ENCODE peak calls at places on chromosomes 11 and 22, in seven cellular contexts. One of them, this sample, is unnamed.

GRCh38 chr22:44752285-44753188 is at the start of gene ARHGAP8:
- DNase-seq in colonic mucosa: peak; percentile 74
- DNase-seq in fibroblast of lung: no peak
- DNase-seq in pancreas: peak; percentile 69
- DNase-seq in HCT116: no peak
- DNase-seq in MM.1S: no peak
- DNase-seq in osteoblast: peak; percentile 46
- DNase-seq in this sample: no peak

GRCh38 chr11:61056981-61057380 is 45.3 kb upstream of the CD5 start:
- DNase-seq in colonic mucosa: no peak
- DNase-seq in fibroblast of lung: no peak
- DNase-seq in pancreas: no peak
- DNase-seq in HCT116: no peak
- DNase-seq in MM.1S: no peak
- DNase-seq in osteoblast: no peak
- DNase-seq in this sample: no peak

GRCh38 chr11:68840661-68841653 is 759 bp downstream of the CPT1A start:
- DNase-seq in colonic mucosa: peak; percentile 83
- DNase-seq in fibroblast of lung: peak; percentile 77
- DNase-seq in pancreas: peak; percentile 74
- DNase-seq in HCT116: no peak
- DNase-seq in MM.1S: peak; percentile 57
- DNase-seq in osteoblast: peak; percentile 92
- DNase-seq in this sample: peak; percentile 59

GRCh38 chr11:57427692-57428082 is 766 bp upstream of the SLC43A3 start:
- DNase-seq in colonic mucosa: peak; percentile 56
- DNase-seq in fibroblast of lung: peak; percentile 96
- DNase-seq in pancreas: peak; percentile 24
- DNase-seq in HCT116: no peak
- DNase-seq in MM.1S: no peak
- DNase-seq in osteoblast: no peak
- DNase-seq in this sample: peak; percentile 69

GRCh38 chr22:31120230-31120629 is 2.5 kb upstream of the INPP5J start:
- DNase-seq in colonic mucosa: no peak
- DNase-seq in fibroblast of lung: no peak
- DNase-seq in pancreas: no peak
- DNase-seq in HCT116: no peak
- DNase-seq in MM.1S: no peak
- DNase-seq in osteoblast: peak; percentile 52
- DNase-seq in this sample: no peak

GRCh38 chr11:9362393-9362863 is 22.0 kb upstream of the IPO7 start:
- DNase-seq in colonic mucosa: no peak
- DNase-seq in fibroblast of lung: no peak
- DNase-seq in pancreas: no peak
- DNase-seq in HCT116: no peak
- DNase-seq in MM.1S: no peak
- DNase-seq in osteoblast: peak; percentile 54
- DNase-seq in this sample: no peak

GRCh38 chr11:130648601-130649000 is 200.2 kb downstream of the ADAMTS15 start:
- DNase-seq in colonic mucosa: no peak
- DNase-seq in fibroblast of lung: no peak
- DNase-seq in pancreas: no peak
- DNase-seq in HCT116: no peak
- DNase-seq in MM.1S: no peak
- DNase-seq in osteoblast: no peak
- DNase-seq in this sample: peak; percentile 76

GRCh38 chr11:76166314-76166713 is 40.0 kb downstream of the WNT11 start:
- DNase-seq in colonic mucosa: no peak
- DNase-seq in fibroblast of lung: no peak
- DNase-seq in pancreas: no peak
- DNase-seq in HCT116: no peak
- DNase-seq in MM.1S: no peak
- DNase-seq in osteoblast: peak; percentile 85
- DNase-seq in this sample: no peak

GRCh38 chr22:39351689-39352214 is 2.0 kb downstream of the SYNGR1 start:
- DNase-seq in colonic mucosa: no peak
- DNase-seq in fibroblast of lung: no peak
- DNase-seq in pancreas: no peak
- DNase-seq in HCT116: no peak
- DNase-seq in MM.1S: no peak
- DNase-seq in osteoblast: peak; percentile 93
- DNase-seq in this sample: no peak

GRCh38 chr11:9656864-9657263 is 7.0 kb upstream of the SWAP70 start:
- DNase-seq in colonic mucosa: no peak
- DNase-seq in fibroblast of lung: no peak
- DNase-seq in pancreas: no peak
- DNase-seq in HCT116: no peak
- DNase-seq in MM.1S: no peak
- DNase-seq in osteoblast: no peak
- DNase-seq in this sample: no peak

GRCh38 chr11:71155846-71156245 is 96.5 kb downstream of the SHANK2 start:
- DNase-seq in colonic mucosa: no peak
- DNase-seq in fibroblast of lung: no peak
- DNase-seq in pancreas: no peak
- DNase-seq in HCT116: no peak
- DNase-seq in MM.1S: no peak
- DNase-seq in osteoblast: no peak
- DNase-seq in this sample: no peak

GRCh38 chr11:10908215-10908990 is 50.5 kb upstream of the ZBED5 start:
- DNase-seq in colonic mucosa: no peak
- DNase-seq in fibroblast of lung: peak; percentile 84
- DNase-seq in pancreas: peak; percentile 62
- DNase-seq in HCT116: no peak
- DNase-seq in MM.1S: no peak
- DNase-seq in osteoblast: peak; percentile 80
- DNase-seq in this sample: no peak

DNA sequence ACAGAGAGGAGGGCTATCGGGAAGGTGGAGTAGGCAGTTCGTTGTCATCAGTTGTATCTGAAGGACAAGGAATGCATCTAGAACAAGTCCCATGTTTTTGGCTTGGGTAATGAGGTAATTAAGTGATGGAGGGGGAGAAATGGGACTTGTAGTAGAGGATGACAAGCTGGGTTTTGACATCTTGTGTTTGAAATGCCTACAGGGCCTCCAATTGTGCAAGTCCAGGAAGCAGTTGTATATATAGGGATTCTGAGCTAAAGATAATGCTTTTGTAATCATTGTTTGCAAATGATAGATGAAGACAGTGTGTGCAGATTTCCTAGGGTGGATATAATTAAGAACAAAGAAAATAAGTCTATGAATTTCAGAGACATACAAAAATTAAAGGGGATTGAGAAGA is 622.9 kb downstream of the NTM start:
- DNase-seq in colonic mucosa: no peak
- DNase-seq in fibroblast of lung: peak; percentile 21
- DNase-seq in pancreas: no peak
- DNase-seq in HCT116: no peak
- DNase-seq in MM.1S: no peak
- DNase-seq in osteoblast: no peak
- DNase-seq in this sample: no peak
- H3K4me3 ChIP-seq in colonic mucosa: no peak overlapping the region
- H3K4me3 ChIP-seq in fibroblast of lung: no peak overlapping the region
- H3K4me3 ChIP-seq in pancreas: no peak overlapping the region
- H3K4me3 ChIP-seq in HCT116: no peak overlapping the region
- H3K4me3 ChIP-seq in MM.1S: no peak overlapping the region
- H3K4me3 ChIP-seq in osteoblast: no peak overlapping the region
- H3K4me3 ChIP-seq in this sample: no peak overlapping the region

DNA sequence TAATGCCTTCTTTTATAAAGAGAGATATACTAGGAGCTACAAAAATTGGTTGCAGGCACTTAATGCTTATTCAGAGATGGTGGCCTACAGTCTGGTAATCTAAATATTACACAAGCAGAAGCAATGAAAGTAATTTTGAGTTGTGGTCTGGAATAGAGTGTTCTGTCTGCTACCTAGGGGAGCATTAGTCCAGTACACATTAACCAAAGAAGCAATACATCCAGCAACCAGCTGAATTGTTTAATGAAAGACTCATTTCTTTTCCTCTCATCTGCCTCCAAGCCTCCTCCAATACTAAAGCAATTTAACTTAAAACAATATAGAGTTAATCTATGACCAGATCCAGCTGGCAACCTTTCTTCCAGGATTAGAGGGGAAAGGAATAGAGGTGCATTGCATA is 877.1 kb upstream of the CNTN5 start:
- DNase-seq in colonic mucosa: no peak
- DNase-seq in fibroblast of lung: no peak
- DNase-seq in pancreas: no peak
- DNase-seq in HCT116: no peak
- DNase-seq in MM.1S: no peak
- DNase-seq in osteoblast: no peak
- DNase-seq in this sample: no peak
- TF ChIP-seq CTCF in colonic mucosa: no peak
- TF ChIP-seq CTCF in fibroblast of lung: no peak
- TF ChIP-seq CTCF in pancreas: no peak
- TF ChIP-seq CTCF in HCT116: no peak
- TF ChIP-seq CTCF in MM.1S: no peak
- TF ChIP-seq CTCF in osteoblast: no peak
- TF ChIP-seq CTCF in this sample: no peak

DNA sequence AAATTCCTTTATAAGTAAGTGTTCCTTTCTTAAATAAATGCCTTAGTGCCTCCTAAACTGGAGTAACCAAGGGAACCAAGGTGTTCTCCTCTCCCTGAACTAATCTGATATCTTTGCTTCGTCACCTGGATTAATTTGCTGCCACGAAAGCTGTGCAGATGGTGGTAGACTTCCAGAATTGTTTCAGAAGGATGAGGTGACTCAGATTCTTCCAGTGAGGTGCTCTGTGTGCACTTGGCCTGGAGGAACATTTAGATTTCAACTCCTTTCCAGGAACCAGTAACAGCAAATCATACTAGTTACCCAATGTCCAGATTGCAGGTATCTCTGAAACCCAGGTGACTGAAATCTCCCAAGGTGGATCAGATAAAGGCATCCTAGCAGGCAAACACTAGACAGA is 181.9 kb downstream of the FAT3 start:
- DNase-seq in colonic mucosa: no peak
- DNase-seq in fibroblast of lung: no peak
- DNase-seq in pancreas: no peak
- DNase-seq in HCT116: no peak
- DNase-seq in MM.1S: no peak
- DNase-seq in osteoblast: no peak
- DNase-seq in this sample: no peak
- H3K4me1 ChIP-seq in colonic mucosa: no peaks in the 10 kb centered on the region
- H3K4me1 ChIP-seq in fibroblast of lung: no peaks in the 10 kb centered on the region
- H3K4me1 ChIP-seq in pancreas: no peaks in the 10 kb centered on the region
- H3K4me1 ChIP-seq in HCT116: no peaks in the 10 kb centered on the region
- H3K4me1 ChIP-seq in MM.1S: no peaks in the 10 kb centered on the region
- H3K4me1 ChIP-seq in osteoblast: no peaks in the 10 kb centered on the region
- H3K4me1 ChIP-seq in this sample: no peaks in the 10 kb centered on the region

GRCh38 chr11:17721242-17721999 is 2.0 kb downstream of the MYOD1 start:
- DNase-seq in colonic mucosa: no peak
- DNase-seq in fibroblast of lung: no peak
- DNase-seq in pancreas: no peak
- DNase-seq in HCT116: no peak
- DNase-seq in MM.1S: no peak
- DNase-seq in osteoblast: peak; percentile 67
- DNase-seq in this sample: no peak
- H3K4me3 ChIP-seq in colonic mucosa: no peak overlapping the region
- H3K4me3 ChIP-seq in fibroblast of lung: no peak overlapping the region
- H3K4me3 ChIP-seq in pancreas: no peak overlapping the region
- H3K4me3 ChIP-seq in HCT116: no peak overlapping the region
- H3K4me3 ChIP-seq in MM.1S: no peak overlapping the region
- H3K4me3 ChIP-seq in osteoblast: no peak overlapping the region
- H3K4me3 ChIP-seq in this sample: peak overlapping the region; percentile 48

DNA sequence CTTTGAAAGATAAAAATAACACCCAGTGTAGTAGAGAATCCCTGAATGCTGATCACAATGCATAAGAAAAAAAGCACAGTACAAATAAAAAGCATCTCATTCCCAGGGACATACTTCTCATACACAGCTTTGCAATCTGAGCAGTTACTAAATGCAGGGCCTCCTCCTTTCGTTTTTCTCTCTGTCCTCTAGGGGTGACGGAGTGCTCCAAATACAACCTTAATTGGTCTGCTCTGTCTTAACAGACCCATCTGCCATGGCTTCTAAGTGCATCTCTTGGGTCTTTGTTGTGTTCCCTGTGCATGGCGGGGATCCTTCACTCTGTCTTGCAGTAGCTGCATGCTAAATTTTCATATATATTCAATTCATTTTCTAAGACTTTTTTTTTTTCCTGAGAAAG is 1114.2 kb upstream of the RAG2 start:
- DNase-seq in colonic mucosa: no peak
- DNase-seq in fibroblast of lung: peak; percentile 6
- DNase-seq in pancreas: no peak
- DNase-seq in HCT116: no peak
- DNase-seq in MM.1S: peak; percentile 24
- DNase-seq in osteoblast: no peak
- DNase-seq in this sample: no peak
- TF ChIP-seq CTCF in colonic mucosa: no peak
- TF ChIP-seq CTCF in fibroblast of lung: peak; percentile 29
- TF ChIP-seq CTCF in pancreas: no peak
- TF ChIP-seq CTCF in HCT116: no peak
- TF ChIP-seq CTCF in MM.1S: no peak
- TF ChIP-seq CTCF in osteoblast: peak; percentile 30
- TF ChIP-seq CTCF in this sample: no peak

DNA sequence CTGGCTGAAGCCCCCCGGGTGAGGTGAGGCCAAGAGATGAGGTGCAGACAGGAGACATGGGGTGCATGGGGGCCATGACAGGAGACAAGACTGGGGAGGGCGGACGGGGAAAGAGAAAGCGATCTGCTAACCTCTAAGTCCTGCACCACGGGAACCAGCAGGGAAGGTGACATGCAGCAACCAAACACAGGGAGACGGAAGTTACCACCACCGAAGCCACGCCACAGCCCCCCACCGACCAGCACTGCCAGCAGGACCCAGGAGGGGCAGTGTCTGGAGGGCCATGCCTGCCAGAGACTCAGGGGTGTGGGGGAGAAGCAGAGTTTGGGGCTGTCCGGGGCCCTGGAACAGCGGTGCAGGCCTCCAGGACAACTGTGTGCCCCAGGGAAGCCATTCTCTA is 14.1 kb upstream of the RASL10A start:
- DNase-seq in colonic mucosa: no peak
- DNase-seq in fibroblast of lung: no peak
- DNase-seq in pancreas: no peak
- DNase-seq in HCT116: no peak
- DNase-seq in MM.1S: no peak
- DNase-seq in osteoblast: peak; percentile 72
- DNase-seq in this sample: no peak
- H3K4me1 ChIP-seq in colonic mucosa: no peaks in the 10 kb centered on the region
- H3K4me1 ChIP-seq in fibroblast of lung: peaks cover 8% of the 10 kb centered on the region
- H3K4me1 ChIP-seq in pancreas: no peaks in the 10 kb centered on the region
- H3K4me1 ChIP-seq in HCT116: peaks cover 6% of the 10 kb centered on the region
- H3K4me1 ChIP-seq in MM.1S: no peaks in the 10 kb centered on the region
- H3K4me1 ChIP-seq in osteoblast: no peaks in the 10 kb centered on the region
- H3K4me1 ChIP-seq in this sample: peaks cover 11% of the 10 kb centered on the region

GRCh38 chr11:83115992-83116641 is 40.8 kb upstream of the PCF11 start:
- DNase-seq in colonic mucosa: no peak
- DNase-seq in fibroblast of lung: no peak
- DNase-seq in pancreas: no peak
- DNase-seq in HCT116: no peak
- DNase-seq in MM.1S: no peak
- DNase-seq in osteoblast: no peak
- DNase-seq in this sample: no peak
- H3K4me3 ChIP-seq in colonic mucosa: no peak overlapping the region
- H3K4me3 ChIP-seq in fibroblast of lung: no peak overlapping the region
- H3K4me3 ChIP-seq in pancreas: no peak overlapping the region
- H3K4me3 ChIP-seq in HCT116: no peak overlapping the region
- H3K4me3 ChIP-seq in MM.1S: peak overlapping the region; percentile 37
- H3K4me3 ChIP-seq in osteoblast: peak overlapping the region; percentile 27
- H3K4me3 ChIP-seq in this sample: no peak overlapping the region

GRCh38 chr22:42269407-42270177 is 861 bp downstream of the TCF20 start:
- DNase-seq in colonic mucosa: peak; percentile 87
- DNase-seq in fibroblast of lung: no peak
- DNase-seq in pancreas: peak; percentile 73
- DNase-seq in HCT116: peak; percentile 48
- DNase-seq in MM.1S: peak; percentile 76
- DNase-seq in osteoblast: peak; percentile 94
- DNase-seq in this sample: peak; percentile 44
- TF ChIP-seq CTCF in colonic mucosa: no peak
- TF ChIP-seq CTCF in fibroblast of lung: no peak
- TF ChIP-seq CTCF in pancreas: peak; percentile 7
- TF ChIP-seq CTCF in HCT116: no peak
- TF ChIP-seq CTCF in MM.1S: peak; percentile 19
- TF ChIP-seq CTCF in osteoblast: no peak
- TF ChIP-seq CTCF in this sample: no peak

GRCh38 chr11:117993988-117994741 is 8.0 kb downstream of the IL10RA start:
- DNase-seq in colonic mucosa: no peak
- DNase-seq in fibroblast of lung: no peak
- DNase-seq in pancreas: no peak
- DNase-seq in HCT116: no peak
- DNase-seq in MM.1S: no peak
- DNase-seq in osteoblast: no peak
- DNase-seq in this sample: peak; percentile 48
- H3K4me1 ChIP-seq in colonic mucosa: no peaks in the 10 kb centered on the region
- H3K4me1 ChIP-seq in fibroblast of lung: no peaks in the 10 kb centered on the region
- H3K4me1 ChIP-seq in pancreas: no peaks in the 10 kb centered on the region
- H3K4me1 ChIP-seq in HCT116: no peaks in the 10 kb centered on the region
- H3K4me1 ChIP-seq in MM.1S: peaks cover 33% of the 10 kb centered on the region
- H3K4me1 ChIP-seq in osteoblast: no peaks in the 10 kb centered on the region
- H3K4me1 ChIP-seq in this sample: no peaks in the 10 kb centered on the region

This sample was measured in left ventricle myocardium inferior.